ENCODE peak calls at places on chromosome 20, in four cellular contexts. One of them, this sample, is unnamed.

GRCh38 chr20:56626367-56627121 is 2.6 kb upstream of the TFAP2C start:
- DNase-seq in AG04450: no peak
- DNase-seq in HEK293T: no peak
- DNase-seq in left ventricle myocardium inferior: no peak
- DNase-seq in this sample: no peak

GRCh38 chr20:47319517-47320252 is 36.8 kb downstream of the ZMYND8 start:
- DNase-seq in AG04450: no peak
- DNase-seq in HEK293T: no peak
- DNase-seq in left ventricle myocardium inferior: peak; percentile 36
- DNase-seq in this sample: no peak

GRCh38 chr20:14688045-14688444 is 350.6 kb upstream of the FLRT3 start:
- DNase-seq in AG04450: no peak
- DNase-seq in HEK293T: no peak
- DNase-seq in left ventricle myocardium inferior: no peak
- DNase-seq in this sample: no peak

GRCh38 chr20:40361916-40362315 is 327.1 kb downstream of the MAFB start:
- DNase-seq in AG04450: no peak
- DNase-seq in HEK293T: no peak
- DNase-seq in left ventricle myocardium inferior: no peak
- DNase-seq in this sample: no peak

GRCh38 chr20:59657459-59658046 is 53.2 kb downstream of the PHACTR3 start:
- DNase-seq in AG04450: no peak
- DNase-seq in HEK293T: no peak
- DNase-seq in left ventricle myocardium inferior: no peak
- DNase-seq in this sample: no peak

GRCh38 chr20:20331796-20332195 is 36.1 kb upstream of the INSM1 start:
- DNase-seq in AG04450: no peak
- DNase-seq in HEK293T: no peak
- DNase-seq in left ventricle myocardium inferior: no peak
- DNase-seq in this sample: peak; percentile 41

GRCh38 chr20:22684763-22685443 is 100.5 kb upstream of the FOXA2 start:
- DNase-seq in AG04450: no peak
- DNase-seq in HEK293T: no peak
- DNase-seq in left ventricle myocardium inferior: no peak
- DNase-seq in this sample: no peak

GRCh38 chr20:4545526-4545925 is 176.2 kb upstream of the PRND start:
- DNase-seq in AG04450: no peak
- DNase-seq in HEK293T: no peak
- DNase-seq in left ventricle myocardium inferior: no peak
- DNase-seq in this sample: no peak

GRCh38 chr20:41411458-41411857 is 44.8 kb upstream of the EMILIN3 start:
- DNase-seq in AG04450: no peak
- DNase-seq in HEK293T: no peak
- DNase-seq in left ventricle myocardium inferior: no peak
- DNase-seq in this sample: peak; percentile 2

GRCh38 chr20:6769953-6770831 is 2.7 kb downstream of the BMP2 start:
- DNase-seq in AG04450: no peak
- DNase-seq in HEK293T: no peak
- DNase-seq in left ventricle myocardium inferior: peak; percentile 25
- DNase-seq in this sample: no peak

GRCh38 chr20:15867899-15868298 is 705.3 kb downstream of the KIF16B start:
- DNase-seq in AG04450: no peak
- DNase-seq in HEK293T: no peak
- DNase-seq in left ventricle myocardium inferior: no peak
- DNase-seq in this sample: no peak

GRCh38 chr20:49603209-49603627 is 35.3 kb upstream of the PTGIS start:
- DNase-seq in AG04450: no peak
- DNase-seq in HEK293T: peak; percentile 34
- DNase-seq in left ventricle myocardium inferior: peak; percentile 46
- DNase-seq in this sample: no peak

GRCh38 chr20:32893878-32894483 is 35.3 kb downstream of the EFCAB8 start:
- DNase-seq in AG04450: no peak
- DNase-seq in HEK293T: peak; percentile 59
- DNase-seq in left ventricle myocardium inferior: no peak
- DNase-seq in this sample: peak; percentile 18

GRCh38 chr20:20454850-20455627 is 87.1 kb downstream of the INSM1 start:
- DNase-seq in AG04450: no peak
- DNase-seq in HEK293T: no peak
- DNase-seq in left ventricle myocardium inferior: no peak
- DNase-seq in this sample: no peak

GRCh38 chr20:16020971-16021370 is 552.3 kb downstream of the KIF16B start:
- DNase-seq in AG04450: no peak
- DNase-seq in HEK293T: no peak
- DNase-seq in left ventricle myocardium inferior: no peak
- DNase-seq in this sample: no peak

GRCh38 chr20:33262658-33263065 is 20.4 kb upstream of the BPIFB1 start:
- DNase-seq in AG04450: peak; percentile 6
- DNase-seq in HEK293T: peak; percentile 53
- DNase-seq in left ventricle myocardium inferior: no peak
- DNase-seq in this sample: peak; percentile 91

GRCh38 chr20:49484180-49485140 is 2.0 kb upstream of the KCNB1 start:
- DNase-seq in AG04450: peak; percentile 32
- DNase-seq in HEK293T: peak; percentile 89
- DNase-seq in left ventricle myocardium inferior: peak; percentile 78
- DNase-seq in this sample: peak; percentile 17

GRCh38 chr20:5000263-5001173 is 792 bp downstream of the SLC23A2 start:
- DNase-seq in AG04450: no peak
- DNase-seq in HEK293T: peak; percentile 31
- DNase-seq in left ventricle myocardium inferior: peak; percentile 43
- DNase-seq in this sample: peak; percentile 5

GRCh38 chr20:32807706-32808105 is 12.0 kb upstream of the MAPRE1 start:
- DNase-seq in AG04450: no peak
- DNase-seq in HEK293T: no peak
- DNase-seq in left ventricle myocardium inferior: no peak
- DNase-seq in this sample: no peak

GRCh38 chr20:39233755-39234154 is 271.6 kb downstream of the DHX35 start:
- DNase-seq in AG04450: no peak
- DNase-seq in HEK293T: no peak
- DNase-seq in left ventricle myocardium inferior: no peak
- DNase-seq in this sample: no peak

GRCh38 chr20:33896509-33896908 is 85.4 kb downstream of the CHMP4B start:
- DNase-seq in AG04450: no peak
- DNase-seq in HEK293T: no peak
- DNase-seq in left ventricle myocardium inferior: no peak
- DNase-seq in this sample: no peak

GRCh38 chr20:5642155-5642981 is 107.8 kb upstream of the SHLD1 start:
- DNase-seq in AG04450: no peak
- DNase-seq in HEK293T: no peak
- DNase-seq in left ventricle myocardium inferior: peak; percentile 18
- DNase-seq in this sample: peak; percentile 86

GRCh38 chr20:62155428-62156253 is 12.1 kb downstream of the SS18L1 start:
- DNase-seq in AG04450: no peak
- DNase-seq in HEK293T: no peak
- DNase-seq in left ventricle myocardium inferior: no peak
- DNase-seq in this sample: no peak

GRCh38 chr20:50921055-50921454 is 10.2 kb downstream of the ADNP start:
- DNase-seq in AG04450: no peak
- DNase-seq in HEK293T: no peak
- DNase-seq in left ventricle myocardium inferior: no peak
- DNase-seq in this sample: no peak

GRCh38 chr20:48148020-48148419 is 362.7 kb upstream of the SULF2 start:
- DNase-seq in AG04450: no peak
- DNase-seq in HEK293T: no peak
- DNase-seq in left ventricle myocardium inferior: no peak
- DNase-seq in this sample: no peak

GRCh38 chr20:38170219-38170902 is 5.3 kb upstream of the TGM2 start:
- DNase-seq in AG04450: no peak
- DNase-seq in HEK293T: no peak
- DNase-seq in left ventricle myocardium inferior: no peak
- DNase-seq in this sample: no peak

GRCh38 chr20:18835850-18836249 is 22.3 kb downstream of the SCP2D1 start:
- DNase-seq in AG04450: no peak
- DNase-seq in HEK293T: no peak
- DNase-seq in left ventricle myocardium inferior: no peak
- DNase-seq in this sample: no peak

GRCh38 chr20:5859611-5860010 is 90.7 kb downstream of the TRMT6 start:
- DNase-seq in AG04450: no peak
- DNase-seq in HEK293T: no peak
- DNase-seq in left ventricle myocardium inferior: no peak
- DNase-seq in this sample: no peak

GRCh38 chr20:8583209-8584106 is 451.4 kb downstream of the PLCB1 start:
- DNase-seq in AG04450: no peak
- DNase-seq in HEK293T: no peak
- DNase-seq in left ventricle myocardium inferior: no peak
- DNase-seq in this sample: no peak

GRCh38 chr20:60292001-60292520 is 333.8 kb downstream of the CDH26 start:
- DNase-seq in AG04450: no peak
- DNase-seq in HEK293T: no peak
- DNase-seq in left ventricle myocardium inferior: no peak
- DNase-seq in this sample: no peak